ENCODE peak calls at places on chromosomes 16 and 17, in five cellular contexts. M is T1000; Q is activated CD8-positive, alpha-beta T cell treated with anti-CD3 and anti-CD28 coated beads for 36 hours; L is AG20443; S is T-helper 9 cell. Z is an unnamed sample.

GRCh38 chr16:52577130-52577706 is 30.3 kb upstream of the TOX3 start:
- DNase-seq in M (no peak), Q (no peak), L (no peak), S (no peak), Z (no peak)

GRCh38 chr16:54291107-54291980 is 4.8 kb upstream of the IRX3 start:
- DNase-seq in M (no peak), Q (no peak), L (no peak), S (no peak), Z (no peak)

GRCh38 chr16:50680907-50681885 is at the start of gene SNX20:
- DNase-seq in M (no peak), Q (peak; percentile 81), L (no peak), S (peak; percentile 49), Z (no peak)

GRCh38 chr16:8859913-8860881 is 8.6 kb downstream of the CARHSP1 start:
- DNase-seq in M (no peak), Q (no peak), L (peak; percentile 49), S (no peak), Z (peak; percentile 59)

GRCh38 chr17:8935194-8935593 is 30.3 kb downstream of the PIK3R5 start:
- DNase-seq in M (no peak), Q (peak; percentile 93), L (no peak), S (peak; percentile 46), Z (no peak)

GRCh38 chr17:43020789-43021738 is 1.1 kb downstream of the VAT1 start:
- DNase-seq in M (peak; percentile 69), Q (peak; percentile 35), L (peak; percentile 91), S (peak; percentile 27), Z (peak; percentile 83)

GRCh38 chr16:55120408-55120807 is 189.7 kb downstream of the IRX5 start:
- DNase-seq in M (no peak), Q (no peak), L (peak; percentile 48), S (no peak), Z (no peak)

GRCh38 chr16:85781685-85782370 is 17.5 kb downstream of the EMC8 start:
- DNase-seq in M (no peak), Q (no peak), L (peak; percentile 81), S (no peak), Z (peak; percentile 85)

GRCh38 chr17:67449885-67450755 is 73.0 kb downstream of the PITPNC1 start:
- DNase-seq in M (no peak), Q (peak; percentile 42), L (no peak), S (no peak), Z (no peak)

GRCh38 chr17:79952265-79952877 is 83.3 kb downstream of the TBC1D16 start:
- DNase-seq in M (no peak), Q (no peak), L (no peak), S (no peak), Z (no peak)

GRCh38 chr17:79033741-79034501 is 10.0 kb downstream of the C1QTNF1 start:
- DNase-seq in M (no peak), Q (no peak), L (no peak), S (no peak), Z (no peak)

Z was measured in AG08396.